ENCODE peak calls at places on chromosomes 13 and 19, in eight cellular contexts. One of them, this sample, is unnamed.

GRCh38 chr19:38496603-38497487 is 63.4 kb downstream of the RYR1 start:
- DNase-seq in amygdala: no peak
- DNase-seq in psoas muscle: no peak
- DNase-seq in iPS-NIHi11: no peak
- DNase-seq in foreskin fibroblast: no peak
- DNase-seq in neuronal stem cell: no peak
- DNase-seq in stimulated activated CD8-positive, alpha-beta memory T cell treated with anti-CD3 and anti-CD28 coated beads, Interleukin-7, amount 100 ng/mL, for 24 hours: no peak
- DNase-seq in activated naive CD4-positive, alpha-beta T cell: no peak
- DNase-seq in this sample: no peak

GRCh38 chr13:91247768-91248167 is 99.7 kb upstream of the MIR17HG start:
- DNase-seq in foreskin fibroblast: no peak
- DNase-seq in iPS-NIHi11: no peak
- DNase-seq in stimulated activated CD8-positive, alpha-beta memory T cell treated with anti-CD3 and anti-CD28 coated beads, Interleukin-7, amount 100 ng/mL, for 24 hours: no peak
- DNase-seq in psoas muscle: no peak
- DNase-seq in amygdala: no peak
- DNase-seq in activated naive CD4-positive, alpha-beta T cell: no peak
- DNase-seq in neuronal stem cell: peak
- DNase-seq in this sample: no peak

GRCh38 chr13:91722267-91722884 is 324.0 kb downstream of the GPC5 start:
- DNase-seq in amygdala: no peak
- DNase-seq in iPS-NIHi11: peak
- DNase-seq in foreskin fibroblast: peak
- DNase-seq in psoas muscle: no peak
- DNase-seq in neuronal stem cell: no peak
- DNase-seq in stimulated activated CD8-positive, alpha-beta memory T cell treated with anti-CD3 and anti-CD28 coated beads, Interleukin-7, amount 100 ng/mL, for 24 hours: no peak
- DNase-seq in activated naive CD4-positive, alpha-beta T cell: no peak
- DNase-seq in this sample: peak

GRCh38 chr13:86846501-86846900 is 824.7 kb upstream of the SLITRK5 start:
- DNase-seq in foreskin fibroblast: no peak
- DNase-seq in stimulated activated CD8-positive, alpha-beta memory T cell treated with anti-CD3 and anti-CD28 coated beads, Interleukin-7, amount 100 ng/mL, for 24 hours: no peak
- DNase-seq in psoas muscle: no peak
- DNase-seq in neuronal stem cell: no peak
- DNase-seq in iPS-NIHi11: no peak
- DNase-seq in amygdala: no peak
- DNase-seq in activated naive CD4-positive, alpha-beta T cell: no peak
- DNase-seq in this sample: no peak

GRCh38 chr19:12856684-12857083 is 18.4 kb downstream of the MAST1 start:
- DNase-seq in neuronal stem cell: no peak
- DNase-seq in foreskin fibroblast: no peak
- DNase-seq in iPS-NIHi11: no peak
- DNase-seq in stimulated activated CD8-positive, alpha-beta memory T cell treated with anti-CD3 and anti-CD28 coated beads, Interleukin-7, amount 100 ng/mL, for 24 hours: no peak
- DNase-seq in amygdala: no peak
- DNase-seq in activated naive CD4-positive, alpha-beta T cell: no peak
- DNase-seq in psoas muscle: no peak
- DNase-seq in this sample: no peak

GRCh38 chr13:79483302-79483701 is 2.3 kb downstream of the NDFIP2 start:
- DNase-seq in iPS-NIHi11: no peak
- DNase-seq in psoas muscle: no peak
- DNase-seq in neuronal stem cell: no peak
- DNase-seq in foreskin fibroblast: peak
- DNase-seq in amygdala: no peak
- DNase-seq in stimulated activated CD8-positive, alpha-beta memory T cell treated with anti-CD3 and anti-CD28 coated beads, Interleukin-7, amount 100 ng/mL, for 24 hours: no peak
- DNase-seq in activated naive CD4-positive, alpha-beta T cell: no peak
- DNase-seq in this sample: peak

GRCh38 chr13:109790071-109790470 is 3.7 kb upstream of the IRS2 start:
- DNase-seq in amygdala: no peak
- DNase-seq in iPS-NIHi11: no peak
- DNase-seq in stimulated activated CD8-positive, alpha-beta memory T cell treated with anti-CD3 and anti-CD28 coated beads, Interleukin-7, amount 100 ng/mL, for 24 hours: no peak
- DNase-seq in psoas muscle: no peak
- DNase-seq in foreskin fibroblast: peak
- DNase-seq in activated naive CD4-positive, alpha-beta T cell: no peak
- DNase-seq in neuronal stem cell: no peak
- DNase-seq in this sample: no peak

GRCh38 chr13:41492432-41493267 is 35.3 kb downstream of the RGCC start:
- DNase-seq in iPS-NIHi11: no peak
- DNase-seq in neuronal stem cell: no peak
- DNase-seq in activated naive CD4-positive, alpha-beta T cell: no peak
- DNase-seq in foreskin fibroblast: no peak
- DNase-seq in stimulated activated CD8-positive, alpha-beta memory T cell treated with anti-CD3 and anti-CD28 coated beads, Interleukin-7, amount 100 ng/mL, for 24 hours: no peak
- DNase-seq in psoas muscle: no peak
- DNase-seq in amygdala: no peak
- DNase-seq in this sample: no peak

GRCh38 chr13:26050568-26051230 is 1.1 kb downstream of the SHISA2 start:
- DNase-seq in activated naive CD4-positive, alpha-beta T cell: no peak
- DNase-seq in amygdala: no peak
- DNase-seq in psoas muscle: peak
- DNase-seq in iPS-NIHi11: peak
- DNase-seq in neuronal stem cell: peak
- DNase-seq in foreskin fibroblast: peak
- DNase-seq in stimulated activated CD8-positive, alpha-beta memory T cell treated with anti-CD3 and anti-CD28 coated beads, Interleukin-7, amount 100 ng/mL, for 24 hours: no peak
- DNase-seq in this sample: no peak

GRCh38 chr19:38655148-38655824 is 7.8 kb downstream of the ACTN4 start:
- DNase-seq in activated naive CD4-positive, alpha-beta T cell: no peak
- DNase-seq in iPS-NIHi11: no peak
- DNase-seq in psoas muscle: no peak
- DNase-seq in foreskin fibroblast: peak
- DNase-seq in stimulated activated CD8-positive, alpha-beta memory T cell treated with anti-CD3 and anti-CD28 coated beads, Interleukin-7, amount 100 ng/mL, for 24 hours: no peak
- DNase-seq in amygdala: no peak
- DNase-seq in neuronal stem cell: no peak
- DNase-seq in this sample: no peak

GRCh38 chr19:40803857-40804782 is 5.1 kb downstream of the EGLN2 start:
- DNase-seq in neuronal stem cell: no peak
- DNase-seq in amygdala: no peak
- DNase-seq in activated naive CD4-positive, alpha-beta T cell: peak
- DNase-seq in stimulated activated CD8-positive, alpha-beta memory T cell treated with anti-CD3 and anti-CD28 coated beads, Interleukin-7, amount 100 ng/mL, for 24 hours: no peak
- DNase-seq in foreskin fibroblast: no peak
- DNase-seq in psoas muscle: no peak
- DNase-seq in iPS-NIHi11: no peak
- DNase-seq in this sample: no peak

GRCh38 chr13:94014461-94014860 is 465.0 kb downstream of the DCT start:
- DNase-seq in neuronal stem cell: no peak
- DNase-seq in foreskin fibroblast: no peak
- DNase-seq in psoas muscle: no peak
- DNase-seq in stimulated activated CD8-positive, alpha-beta memory T cell treated with anti-CD3 and anti-CD28 coated beads, Interleukin-7, amount 100 ng/mL, for 24 hours: no peak
- DNase-seq in activated naive CD4-positive, alpha-beta T cell: no peak
- DNase-seq in amygdala: no peak
- DNase-seq in iPS-NIHi11: no peak
- DNase-seq in this sample: no peak

GRCh38 chr13:80574113-80574512 is 233.2 kb upstream of the SPRY2 start:
- DNase-seq in activated naive CD4-positive, alpha-beta T cell: no peak
- DNase-seq in amygdala: no peak
- DNase-seq in foreskin fibroblast: peak
- DNase-seq in neuronal stem cell: no peak
- DNase-seq in psoas muscle: no peak
- DNase-seq in stimulated activated CD8-positive, alpha-beta memory T cell treated with anti-CD3 and anti-CD28 coated beads, Interleukin-7, amount 100 ng/mL, for 24 hours: no peak
- DNase-seq in iPS-NIHi11: no peak
- DNase-seq in this sample: no peak

GRCh38 chr13:79056706-79057105 is 349.3 kb downstream of the RBM26 start:
- DNase-seq in foreskin fibroblast: no peak
- DNase-seq in psoas muscle: no peak
- DNase-seq in neuronal stem cell: no peak
- DNase-seq in stimulated activated CD8-positive, alpha-beta memory T cell treated with anti-CD3 and anti-CD28 coated beads, Interleukin-7, amount 100 ng/mL, for 24 hours: no peak
- DNase-seq in amygdala: no peak
- DNase-seq in activated naive CD4-positive, alpha-beta T cell: no peak
- DNase-seq in iPS-NIHi11: no peak
- DNase-seq in this sample: no peak

GRCh38 chr19:720691-721160 is 12.0 kb downstream of the PALM start:
- DNase-seq in stimulated activated CD8-positive, alpha-beta memory T cell treated with anti-CD3 and anti-CD28 coated beads, Interleukin-7, amount 100 ng/mL, for 24 hours: no peak
- DNase-seq in amygdala: peak
- DNase-seq in neuronal stem cell: no peak
- DNase-seq in iPS-NIHi11: peak
- DNase-seq in foreskin fibroblast: no peak
- DNase-seq in activated naive CD4-positive, alpha-beta T cell: no peak
- DNase-seq in psoas muscle: no peak
- DNase-seq in this sample: no peak

GRCh38 chr19:4343845-4344713 is 717 bp downstream of the MPND start:
- DNase-seq in stimulated activated CD8-positive, alpha-beta memory T cell treated with anti-CD3 and anti-CD28 coated beads, Interleukin-7, amount 100 ng/mL, for 24 hours: no peak
- DNase-seq in iPS-NIHi11: no peak
- DNase-seq in amygdala: no peak
- DNase-seq in psoas muscle: no peak
- DNase-seq in foreskin fibroblast: peak
- DNase-seq in activated naive CD4-positive, alpha-beta T cell: no peak
- DNase-seq in neuronal stem cell: no peak
- DNase-seq in this sample: no peak